ENCODE peak calls at places on chromosomes 1 and 21, in six cellular contexts. O is neural progenitor cell; N is activated CD4-positive, alpha-beta T cell treated with anti-CD3 and anti-CD28 coated beads, Interleukin-2, amount 10 ng/mL, durations not matched to agents 7 days and 5 days; M is M059J; K is endodermal cell; R is stimulated activated CD8-positive, alpha-beta memory T cell treated with anti-CD3 and anti-CD28 coated beads, Interleukin-15, amount 100 ng/mL, for 4 hours. Z is an unnamed sample.

GRCh38 chr1:214573386-214574358 is 22.3 kb upstream of the PTPN14 start:
- DNase-seq in O (no peak), M (peak), R (no peak), N (no peak), K (peak), Z (no peak)

GRCh38 chr1:22236900-22237299 is 94.0 kb upstream of the WNT4 start:
- DNase-seq in R (no peak), O (no peak), K (no peak), N (no peak), M (no peak), Z (no peak)

GRCh38 chr1:248823517-248824001 is 2.2 kb downstream of the SH3BP5L start:
- DNase-seq in N (no peak), R (no peak), K (no peak), M (peak), O (no peak), Z (no peak)

GRCh38 chr1:218377143-218377660 is 32.1 kb downstream of the TGFB2 start:
- DNase-seq in R (peak), N (peak), K (no peak), M (peak), O (no peak), Z (no peak)

GRCh38 chr21:46216132-46216747 is 12.3 kb downstream of the LSS start:
- DNase-seq in M (no peak), K (peak), N (no peak), O (no peak), R (no peak), Z (no peak)

GRCh38 chr1:232675267-232675666 is 45.3 kb upstream of the SIPA1L2 start:
- DNase-seq in N (no peak), K (peak), R (no peak), M (peak), O (no peak), Z (no peak)

GRCh38 chr1:50976890-50977574 is 7.0 kb downstream of the CDKN2C start:
- DNase-seq in R (no peak), O (peak), K (peak), N (peak), M (peak), Z (peak)

GRCh38 chr1:26284597-26285351 is 4.9 kb downstream of the SH3BGRL3 start:
- DNase-seq in N (peak), O (peak), K (peak), R (peak), M (peak), Z (no peak)

GRCh38 chr1:184504012-184504694 is 117.3 kb downstream of the C1orf21 start:
- DNase-seq in R (no peak), O (peak), M (no peak), K (no peak), N (no peak), Z (no peak)

GRCh38 chr1:17564458-17565393 is 25.2 kb downstream of the ARHGEF10L start:
- DNase-seq in K (peak), R (no peak), O (peak), M (no peak), N (no peak), Z (peak)

GRCh38 chr1:153627797-153628626 is at the start of gene S100A1:
- DNase-seq in K (peak), N (no peak), O (no peak), R (no peak), M (no peak), Z (no peak)

GRCh38 chr1:178973671-178974091 is 52.0 kb upstream of the FAM20B start:
- DNase-seq in K (no peak), O (no peak), R (no peak), N (no peak), M (peak), Z (no peak)

GRCh38 chr1:213399695-213400094 is 348.7 kb downstream of the RPS6KC1 start:
- DNase-seq in M (peak), R (no peak), N (no peak), O (peak), K (no peak), Z (no peak)

GRCh38 chr1:67479146-67479891 is 49.1 kb upstream of the SERBP1 start:
- DNase-seq in M (peak), O (no peak), N (no peak), R (no peak), K (no peak), Z (no peak)

GRCh38 chr1:94070746-94071318 is 50.1 kb downstream of the ABCA4 start:
- DNase-seq in K (no peak), N (no peak), M (no peak), O (no peak), R (no peak), Z (no peak)